ENCODE peak calls at places on chromosome 14, in nine cellular contexts. One of them, this sample, is unnamed.

GRCh38 chr14:38663382-38663781 is 407.5 kb upstream of the CLEC14A start:
- DNase-seq in pancreas: no peak
- DNase-seq in CD8-positive, alpha-beta T cell: no peak
- DNase-seq in IMR-90: no peak
- DNase-seq in astrocyte of the cerebellum: no peak
- DNase-seq in ovary: no peak
- DNase-seq in left lung: no peak
- DNase-seq in dorsolateral prefrontal cortex: no peak
- DNase-seq in fibroblast of lung: no peak
- DNase-seq in this sample: no peak

GRCh38 chr14:70638416-70638815 is 3.3 kb upstream of the TTC9 start:
- DNase-seq in pancreas: no peak
- DNase-seq in CD8-positive, alpha-beta T cell: no peak
- DNase-seq in IMR-90: no peak
- DNase-seq in astrocyte of the cerebellum: no peak
- DNase-seq in ovary: no peak
- DNase-seq in left lung: no peak
- DNase-seq in dorsolateral prefrontal cortex: no peak
- DNase-seq in fibroblast of lung: no peak
- DNase-seq in this sample: no peak

GRCh38 chr14:68458840-68459469 is 333.9 kb downstream of the ZFP36L1 start:
- DNase-seq in pancreas: peak
- DNase-seq in CD8-positive, alpha-beta T cell: no peak
- DNase-seq in IMR-90: peak
- DNase-seq in astrocyte of the cerebellum: peak
- DNase-seq in ovary: no peak
- DNase-seq in left lung: no peak
- DNase-seq in dorsolateral prefrontal cortex: no peak
- DNase-seq in fibroblast of lung: peak
- DNase-seq in this sample: no peak

GRCh38 chr14:30088620-30089019 is 161.0 kb upstream of the PRKD1 start:
- DNase-seq in pancreas: no peak
- DNase-seq in CD8-positive, alpha-beta T cell: no peak
- DNase-seq in IMR-90: no peak
- DNase-seq in astrocyte of the cerebellum: no peak
- DNase-seq in ovary: no peak
- DNase-seq in left lung: no peak
- DNase-seq in dorsolateral prefrontal cortex: no peak
- DNase-seq in fibroblast of lung: no peak
- DNase-seq in this sample: no peak

GRCh38 chr14:51818748-51819386 is 41.5 kb upstream of the GNG2 start:
- DNase-seq in pancreas: no peak
- DNase-seq in CD8-positive, alpha-beta T cell: no peak
- DNase-seq in IMR-90: no peak
- DNase-seq in astrocyte of the cerebellum: no peak
- DNase-seq in ovary: no peak
- DNase-seq in left lung: no peak
- DNase-seq in dorsolateral prefrontal cortex: no peak
- DNase-seq in fibroblast of lung: no peak
- DNase-seq in this sample: no peak

GRCh38 chr14:100862793-100863192 is 36.9 kb downstream of the MEG3 start:
- DNase-seq in pancreas: no peak
- DNase-seq in CD8-positive, alpha-beta T cell: no peak
- DNase-seq in IMR-90: no peak
- DNase-seq in astrocyte of the cerebellum: no peak
- DNase-seq in ovary: no peak
- DNase-seq in left lung: no peak
- DNase-seq in dorsolateral prefrontal cortex: no peak
- DNase-seq in fibroblast of lung: no peak
- DNase-seq in this sample: no peak

GRCh38 chr14:77657244-77657643 is 40.8 kb upstream of the SPTLC2 start:
- DNase-seq in pancreas: no peak
- DNase-seq in CD8-positive, alpha-beta T cell: no peak
- DNase-seq in IMR-90: no peak
- DNase-seq in astrocyte of the cerebellum: no peak
- DNase-seq in ovary: no peak
- DNase-seq in left lung: no peak
- DNase-seq in dorsolateral prefrontal cortex: no peak
- DNase-seq in fibroblast of lung: no peak
- DNase-seq in this sample: peak

GRCh38 chr14:73865536-73866113 is 14.0 kb downstream of the PTGR2 start:
- DNase-seq in pancreas: no peak
- DNase-seq in CD8-positive, alpha-beta T cell: no peak
- DNase-seq in IMR-90: no peak
- DNase-seq in astrocyte of the cerebellum: no peak
- DNase-seq in ovary: no peak
- DNase-seq in left lung: no peak
- DNase-seq in dorsolateral prefrontal cortex: no peak
- DNase-seq in fibroblast of lung: no peak
- DNase-seq in this sample: no peak

GRCh38 chr14:63770187-63770807 is 42.4 kb upstream of the SGPP1 start:
- DNase-seq in pancreas: peak
- DNase-seq in CD8-positive, alpha-beta T cell: peak
- DNase-seq in IMR-90: peak
- DNase-seq in astrocyte of the cerebellum: peak
- DNase-seq in ovary: no peak
- DNase-seq in left lung: no peak
- DNase-seq in dorsolateral prefrontal cortex: peak
- DNase-seq in fibroblast of lung: peak
- DNase-seq in this sample: no peak

GRCh38 chr14:83255015-83255726 is 1721.5 kb upstream of the SEL1L start:
- DNase-seq in pancreas: no peak
- DNase-seq in CD8-positive, alpha-beta T cell: no peak
- DNase-seq in IMR-90: peak
- DNase-seq in astrocyte of the cerebellum: no peak
- DNase-seq in ovary: no peak
- DNase-seq in left lung: no peak
- DNase-seq in dorsolateral prefrontal cortex: no peak
- DNase-seq in fibroblast of lung: no peak
- DNase-seq in this sample: no peak

GRCh38 chr14:78007160-78007559 is 163.0 kb upstream of the NRXN3 start:
- DNase-seq in pancreas: no peak
- DNase-seq in CD8-positive, alpha-beta T cell: no peak
- DNase-seq in IMR-90: no peak
- DNase-seq in astrocyte of the cerebellum: no peak
- DNase-seq in ovary: no peak
- DNase-seq in left lung: no peak
- DNase-seq in dorsolateral prefrontal cortex: no peak
- DNase-seq in fibroblast of lung: peak
- DNase-seq in this sample: no peak

GRCh38 chr14:30005114-30005698 is 77.6 kb upstream of the PRKD1 start:
- DNase-seq in pancreas: peak
- DNase-seq in CD8-positive, alpha-beta T cell: no peak
- DNase-seq in IMR-90: peak
- DNase-seq in astrocyte of the cerebellum: peak
- DNase-seq in ovary: no peak
- DNase-seq in left lung: no peak
- DNase-seq in dorsolateral prefrontal cortex: no peak
- DNase-seq in fibroblast of lung: peak
- DNase-seq in this sample: no peak

GRCh38 chr14:40599726-40600125 is 1007.0 kb upstream of the LRFN5 start:
- DNase-seq in pancreas: no peak
- DNase-seq in CD8-positive, alpha-beta T cell: no peak
- DNase-seq in IMR-90: no peak
- DNase-seq in astrocyte of the cerebellum: no peak
- DNase-seq in ovary: no peak
- DNase-seq in left lung: no peak
- DNase-seq in dorsolateral prefrontal cortex: no peak
- DNase-seq in fibroblast of lung: peak
- DNase-seq in this sample: no peak

GRCh38 chr14:68377459-68377858 is 415.4 kb downstream of the ZFP36L1 start:
- DNase-seq in pancreas: no peak
- DNase-seq in CD8-positive, alpha-beta T cell: no peak
- DNase-seq in IMR-90: peak
- DNase-seq in astrocyte of the cerebellum: no peak
- DNase-seq in ovary: no peak
- DNase-seq in left lung: no peak
- DNase-seq in dorsolateral prefrontal cortex: peak
- DNase-seq in fibroblast of lung: peak
- DNase-seq in this sample: peak

GRCh38 chr14:59187802-59188460 is 536 bp upstream of the DAAM1 start:
- DNase-seq in pancreas: no peak
- DNase-seq in CD8-positive, alpha-beta T cell: no peak
- DNase-seq in IMR-90: no peak
- DNase-seq in astrocyte of the cerebellum: no peak
- DNase-seq in ovary: no peak
- DNase-seq in left lung: peak
- DNase-seq in dorsolateral prefrontal cortex: peak
- DNase-seq in fibroblast of lung: no peak
- DNase-seq in this sample: peak

GRCh38 chr14:100076630-100077029 is 11.4 kb downstream of the EVL start:
- DNase-seq in pancreas: no peak
- DNase-seq in CD8-positive, alpha-beta T cell: no peak
- DNase-seq in IMR-90: peak
- DNase-seq in astrocyte of the cerebellum: no peak
- DNase-seq in ovary: no peak
- DNase-seq in left lung: no peak
- DNase-seq in dorsolateral prefrontal cortex: no peak
- DNase-seq in fibroblast of lung: peak
- DNase-seq in this sample: peak

GRCh38 chr14:81031488-81031887 is 76.1 kb downstream of the TSHR start:
- DNase-seq in pancreas: peak
- DNase-seq in CD8-positive, alpha-beta T cell: no peak
- DNase-seq in IMR-90: no peak
- DNase-seq in astrocyte of the cerebellum: no peak
- DNase-seq in ovary: no peak
- DNase-seq in left lung: no peak
- DNase-seq in dorsolateral prefrontal cortex: no peak
- DNase-seq in fibroblast of lung: no peak
- DNase-seq in this sample: no peak

GRCh38 chr14:105201928-105202513 is 20.9 kb upstream of the NUDT14 start:
- DNase-seq in pancreas: no peak
- DNase-seq in CD8-positive, alpha-beta T cell: no peak
- DNase-seq in IMR-90: no peak
- DNase-seq in astrocyte of the cerebellum: no peak
- DNase-seq in ovary: no peak
- DNase-seq in left lung: no peak
- DNase-seq in dorsolateral prefrontal cortex: no peak
- DNase-seq in fibroblast of lung: no peak
- DNase-seq in this sample: no peak

GRCh38 chr14:96830946-96831345 is 33.8 kb downstream of the VRK1 start:
- DNase-seq in pancreas: no peak
- DNase-seq in CD8-positive, alpha-beta T cell: no peak
- DNase-seq in IMR-90: no peak
- DNase-seq in astrocyte of the cerebellum: no peak
- DNase-seq in ovary: no peak
- DNase-seq in left lung: no peak
- DNase-seq in dorsolateral prefrontal cortex: no peak
- DNase-seq in fibroblast of lung: no peak
- DNase-seq in this sample: no peak
- TF ChIP-seq CTCF in pancreas: no peak
- TF ChIP-seq CTCF in CD8-positive, alpha-beta T cell: no peak
- TF ChIP-seq CTCF in IMR-90: no peak
- TF ChIP-seq CTCF in astrocyte of the cerebellum: no peak
- TF ChIP-seq CTCF in ovary: no peak
- TF ChIP-seq CTCF in left lung: no peak
- TF ChIP-seq CTCF in dorsolateral prefrontal cortex: no peak
- TF ChIP-seq CTCF in fibroblast of lung: no peak
- TF ChIP-seq CTCF in this sample: no peak

DNA sequence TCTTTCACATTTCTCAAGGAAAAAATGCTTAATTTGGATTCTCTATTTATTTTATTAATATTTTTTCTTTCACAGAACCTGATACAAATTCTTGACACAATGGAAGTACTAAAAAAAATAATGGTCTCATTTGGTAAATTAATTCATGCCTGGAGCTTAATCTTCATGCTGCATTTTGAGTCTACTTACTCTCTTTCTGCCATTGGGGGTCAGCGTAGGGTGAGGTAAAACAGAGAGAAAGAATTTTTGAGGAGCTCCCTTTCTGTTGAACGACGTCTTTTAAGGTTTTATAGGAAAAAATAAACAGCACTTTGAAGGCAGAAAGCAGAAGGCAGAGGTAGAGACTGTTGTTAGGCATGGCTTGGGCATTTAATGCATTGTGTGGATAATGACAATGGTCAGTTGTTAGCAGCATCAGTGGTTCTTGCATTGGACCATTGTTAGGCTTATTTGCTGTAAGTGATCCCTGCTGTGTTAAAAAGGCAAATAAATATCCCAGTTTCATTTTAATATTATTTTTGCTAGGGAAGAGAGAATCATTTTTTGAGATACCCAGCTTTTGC is 557.2 kb upstream of the STXBP6 start:
- DNase-seq in pancreas: no peak
- DNase-seq in CD8-positive, alpha-beta T cell: no peak
- DNase-seq in IMR-90: no peak
- DNase-seq in astrocyte of the cerebellum: no peak
- DNase-seq in ovary: no peak
- DNase-seq in left lung: no peak
- DNase-seq in dorsolateral prefrontal cortex: no peak
- DNase-seq in fibroblast of lung: no peak
- DNase-seq in this sample: no peak
- TF ChIP-seq CTCF in pancreas: no peak
- TF ChIP-seq CTCF in CD8-positive, alpha-beta T cell: no peak
- TF ChIP-seq CTCF in IMR-90: no peak
- TF ChIP-seq CTCF in astrocyte of the cerebellum: no peak
- TF ChIP-seq CTCF in ovary: no peak
- TF ChIP-seq CTCF in left lung: no peak
- TF ChIP-seq CTCF in dorsolateral prefrontal cortex: no peak
- TF ChIP-seq CTCF in fibroblast of lung: no peak
- TF ChIP-seq CTCF in this sample: no peak

DNA sequence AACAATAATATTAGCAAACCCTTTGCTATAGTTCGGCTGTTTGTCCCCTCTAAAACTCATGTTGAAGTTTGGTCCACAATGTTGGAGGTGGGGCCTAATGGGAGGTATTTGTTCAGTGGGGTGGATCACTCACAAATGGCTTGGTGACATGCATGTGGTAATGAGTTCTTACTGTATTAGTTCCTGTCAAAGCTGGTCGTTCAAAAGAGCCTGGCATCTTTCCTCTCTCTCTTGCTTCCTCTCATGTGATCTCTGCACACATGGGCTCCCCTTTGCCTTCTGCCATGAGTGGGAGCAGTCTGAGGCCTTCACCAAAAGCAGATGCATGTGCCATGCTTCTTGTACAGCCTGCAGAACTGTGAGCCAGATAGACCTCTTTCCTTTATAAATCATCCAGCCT is 13.0 kb upstream of the PPP4R4 start:
- DNase-seq in pancreas: no peak
- DNase-seq in CD8-positive, alpha-beta T cell: no peak
- DNase-seq in IMR-90: no peak
- DNase-seq in astrocyte of the cerebellum: no peak
- DNase-seq in ovary: no peak
- DNase-seq in left lung: no peak
- DNase-seq in dorsolateral prefrontal cortex: no peak
- DNase-seq in fibroblast of lung: no peak
- DNase-seq in this sample: no peak
- TF ChIP-seq CTCF in pancreas: no peak
- TF ChIP-seq CTCF in CD8-positive, alpha-beta T cell: no peak
- TF ChIP-seq CTCF in IMR-90: no peak
- TF ChIP-seq CTCF in astrocyte of the cerebellum: no peak
- TF ChIP-seq CTCF in ovary: no peak
- TF ChIP-seq CTCF in left lung: no peak
- TF ChIP-seq CTCF in dorsolateral prefrontal cortex: no peak
- TF ChIP-seq CTCF in fibroblast of lung: no peak
- TF ChIP-seq CTCF in this sample: no peak

DNA sequence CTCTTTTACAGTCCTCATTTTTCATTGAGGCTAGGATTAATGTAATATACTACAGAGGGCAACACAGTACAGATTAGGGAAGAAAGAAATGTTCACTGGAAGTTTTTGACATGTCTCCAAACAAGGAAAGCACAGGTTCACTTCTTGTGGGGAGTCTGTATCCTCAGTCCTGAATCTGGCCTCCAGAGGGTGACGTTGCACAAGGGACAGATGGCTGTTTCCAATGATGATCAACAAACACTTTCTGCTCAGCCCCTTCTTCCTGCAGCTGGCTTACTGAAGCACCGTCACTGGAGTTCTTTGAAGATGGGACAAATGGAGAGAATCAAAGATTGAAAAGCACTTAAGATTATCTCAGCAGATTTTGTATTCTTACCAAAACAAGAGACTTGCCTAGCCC is 123.3 kb upstream of the OR4E1 start:
- DNase-seq in pancreas: no peak
- DNase-seq in CD8-positive, alpha-beta T cell: no peak
- DNase-seq in IMR-90: peak
- DNase-seq in astrocyte of the cerebellum: no peak
- DNase-seq in ovary: no peak
- DNase-seq in left lung: no peak
- DNase-seq in dorsolateral prefrontal cortex: no peak
- DNase-seq in fibroblast of lung: no peak
- DNase-seq in this sample: no peak
- TF ChIP-seq CTCF in pancreas: no peak
- TF ChIP-seq CTCF in CD8-positive, alpha-beta T cell: no peak
- TF ChIP-seq CTCF in IMR-90: no peak
- TF ChIP-seq CTCF in astrocyte of the cerebellum: no peak
- TF ChIP-seq CTCF in ovary: no peak
- TF ChIP-seq CTCF in left lung: no peak
- TF ChIP-seq CTCF in dorsolateral prefrontal cortex: no peak
- TF ChIP-seq CTCF in fibroblast of lung: no peak
- TF ChIP-seq CTCF in this sample: no peak

This sample was measured in CD14-positive monocyte.